ENCODE peak calls at places on chromosomes 6 and 20, in nine cellular contexts. G is A549; V is GM12865; N is CD4-positive, alpha-beta T cell; W is GM04504; M is kidney glomerular epithelial cell; R is lower lobe of right lung; I is NCI-H2029 treated with DMSO at 0.1 percent for 48 hours; Y is ELF-1. O is an unnamed sample.

GRCh38 chr6:37889015-37889885 is 69.7 kb downstream of the ZFAND3 start:
- DNase-seq in G (no peak), V (no peak), N (no peak), W (no peak), M (no peak), R (no peak), I (no peak), Y (no peak), O (no peak)

GRCh38 chr6:136890194-136890558 is 31.9 kb upstream of the SLC35D3 start:
- DNase-seq in G (no peak), V (no peak), N (no peak), W (no peak), M (no peak), R (no peak), I (no peak), Y (no peak), O (no peak)

GRCh38 chr20:46013826-46014516 is 5.3 kb downstream of the MMP9 start:
- DNase-seq in G (peak; percentile 81), V (peak; percentile 82), N (peak; percentile 46), W (no peak), M (peak; percentile 3), R (peak; percentile 70), I (peak; percentile 51), Y (peak; percentile 93), O (no peak)

GRCh38 chr20:6575912-6576391 is 191.5 kb upstream of the BMP2 start:
- DNase-seq in G (no peak), V (peak; percentile 31), N (no peak), W (no peak), M (peak; percentile 12), R (no peak), I (no peak), Y (peak; percentile 46), O (no peak)

GRCh38 chr6:34412643-34413214 is 13.1 kb downstream of the RPS10 start:
- DNase-seq in G (no peak), V (no peak), N (no peak), W (no peak), M (no peak), R (no peak), I (no peak), Y (no peak), O (no peak)

GRCh38 chr20:10924628-10925266 is 250.9 kb upstream of the JAG1 start:
- DNase-seq in G (peak; percentile 82), V (no peak), N (no peak), W (peak; percentile 58), M (peak; percentile 89), R (no peak), I (no peak), Y (no peak), O (no peak)

GRCh38 chr20:53070714-53071392 is 98.7 kb downstream of the TSHZ2 start:
- DNase-seq in G (no peak), V (peak; percentile 24), N (no peak), W (no peak), M (peak; percentile 71), R (no peak), I (no peak), Y (no peak), O (no peak)

GRCh38 chr6:125984311-125984710 is 2.0 kb upstream of the TRMT11 start:
- DNase-seq in G (peak; percentile 3), V (no peak), N (no peak), W (peak; percentile 30), M (no peak), R (no peak), I (no peak), Y (no peak), O (no peak)

GRCh38 chr20:46088409-46089075 is 1.2 kb downstream of the NCOA5 start:
- DNase-seq in G (peak; percentile 22), V (peak; percentile 53), N (no peak), W (no peak), M (peak; percentile 66), R (no peak), I (no peak), Y (no peak), O (no peak)

GRCh38 chr6:7723041-7723447 is 2.9 kb upstream of the BMP6 start:
- DNase-seq in G (peak; percentile 84), V (peak; percentile 83), N (peak; percentile 45), W (peak; percentile 61), M (peak; percentile 51), R (peak; percentile 79), I (peak; percentile 69), Y (peak; percentile 92), O (peak; percentile 92)

GRCh38 chr20:11274137-11274536 is 600.3 kb upstream of the JAG1 start:
- DNase-seq in G (peak; percentile 86), V (peak; percentile 58), N (no peak), W (peak; percentile 48), M (peak; percentile 71), R (no peak), I (peak; percentile 86), Y (peak; percentile 57), O (no peak)

GRCh38 chr6:163735076-163735475 is 320.6 kb downstream of the QKI start:
- DNase-seq in G (no peak), V (no peak), N (no peak), W (no peak), M (no peak), R (no peak), I (no peak), Y (no peak), O (no peak)

GRCh38 chr6:136014454-136015421 is 163.2 kb downstream of the PDE7B start:
- DNase-seq in G (peak; percentile 96), V (no peak), N (no peak), W (peak; percentile 86), M (no peak), R (no peak), I (no peak), Y (peak; percentile 15), O (no peak)

GRCh38 chr6:163405412-163406309 is 8.9 kb upstream of the QKI start:
- DNase-seq in G (no peak), V (peak; percentile 44), N (no peak), W (no peak), M (no peak), R (peak; percentile 89), I (no peak), Y (no peak), O (peak; percentile 84)

GRCh38 chr6:154242617-154243357 is 113.8 kb downstream of the IPCEF1 start:
- DNase-seq in G (no peak), V (no peak), N (no peak), W (no peak), M (no peak), R (no peak), I (no peak), Y (no peak), O (no peak)

GRCh38 chr6:113596907-113597583 is 260.1 kb upstream of the MARCKS start:
- DNase-seq in G (no peak), V (peak; percentile 35), N (no peak), W (peak; percentile 59), M (no peak), R (no peak), I (peak; percentile 76), Y (no peak), O (no peak)

GRCh38 chr6:40387871-40388264 is 199.3 kb downstream of the LRFN2 start:
- DNase-seq in G (no peak), V (no peak), N (no peak), W (no peak), M (no peak), R (no peak), I (no peak), Y (no peak), O (no peak)

GRCh38 chr20:53847118-53847842 is 223.1 kb downstream of the BCAS1 start:
- DNase-seq in G (no peak), V (peak; percentile 54), N (no peak), W (no peak), M (no peak), R (no peak), I (no peak), Y (no peak), O (no peak)

GRCh38 chr6:152697634-152698033 is at the start of gene MYCT1:
- DNase-seq in G (no peak), V (no peak), N (no peak), W (no peak), M (no peak), R (no peak), I (no peak), Y (no peak), O (no peak)

GRCh38 chr20:44501448-44501847 is 20.4 kb downstream of the SERINC3 start:
- DNase-seq in G (no peak), V (no peak), N (no peak), W (peak; percentile 73), M (peak; percentile 40), R (no peak), I (no peak), Y (no peak), O (no peak)

GRCh38 chr6:43770417-43771209 is 602 bp downstream of the VEGFA start:
- DNase-seq in G (peak; percentile 67), V (peak; percentile 58), N (no peak), W (peak; percentile 31), M (peak; percentile 57), R (peak; percentile 85), I (peak; percentile 23), Y (peak; percentile 71), O (no peak)

GRCh38 chr6:73051147-73051546 is 174.1 kb downstream of the KHDC1L start:
- DNase-seq in G (no peak), V (no peak), N (no peak), W (no peak), M (no peak), R (no peak), I (no peak), Y (no peak), O (no peak)

GRCh38 chr6:39754493-39755115 is 29.4 kb upstream of the KIF6 start:
- DNase-seq in G (no peak), V (no peak), N (no peak), W (no peak), M (no peak), R (no peak), I (no peak), Y (no peak), O (no peak)

GRCh38 chr6:79574636-79575035 is 37.4 kb upstream of the LCA5 start:
- DNase-seq in G (peak; percentile 23), V (no peak), N (no peak), W (peak; percentile 2), M (peak; percentile 28), R (no peak), I (no peak), Y (peak; percentile 56), O (no peak)

GRCh38 chr6:48213076-48213788 is 102.2 kb upstream of the PTCHD4 start:
- DNase-seq in G (no peak), V (no peak), N (no peak), W (no peak), M (no peak), R (no peak), I (no peak), Y (no peak), O (no peak)

GRCh38 chr20:1434571-1435336 is 31.9 kb downstream of the NSFL1C start:
- DNase-seq in G (no peak), V (peak; percentile 89), N (peak; percentile 30), W (peak; percentile 85), M (no peak), R (no peak), I (peak; percentile 30), Y (no peak), O (no peak)

GRCh38 chr6:77740380-77740779 is 87.5 kb downstream of the MEI4 start:
- DNase-seq in G (peak; percentile 22), V (peak; percentile 21), N (no peak), W (no peak), M (peak; percentile 25), R (no peak), I (no peak), Y (no peak), O (no peak)

GRCh38 chr20:45921618-45922189 is 9.7 kb upstream of the PLTP start:
- DNase-seq in G (no peak), V (no peak), N (no peak), W (no peak), M (no peak), R (no peak), I (no peak), Y (no peak), O (no peak)